ENCODE peak calls at places on chromosomes 7 and 10, in six cellular contexts. V is K562, B is GM12878, T is H1, J is GM12891, N is HepG2. C is an unnamed sample.

GRCh38 chr7:29588900-29589696 is 25.5 kb downstream of the PRR15 start:
- DNase-seq in V (peak; percentile 72), B (peak; percentile 4), T (peak; percentile 71), J (peak; percentile 30), N (peak; percentile 43), C (no peak)

GRCh38 chr10:131651674-131652093 is 249.1 kb upstream of the PPP2R2D start:
- DNase-seq in V (no peak), B (no peak), T (peak; percentile 73), J (no peak), N (no peak), C (no peak)

GRCh38 chr10:62459072-62459471 is 84.9 kb downstream of the ZNF365 start:
- DNase-seq in V (no peak), B (no peak), T (no peak), J (no peak), N (no peak), C (no peak)

GRCh38 chr7:79610905-79611304 is 157.4 kb upstream of the MAGI2 start:
- DNase-seq in V (no peak), B (no peak), T (no peak), J (no peak), N (no peak), C (no peak)

GRCh38 chr7:142459557-142459963 is 201.7 kb upstream of the PRSS58 start:
- DNase-seq in V (peak; percentile 51), B (no peak), T (peak; percentile 53), J (no peak), N (peak; percentile 25), C (no peak)

GRCh38 chr7:7175075-7175695 is 7.2 kb upstream of the C1GALT1 start:
- DNase-seq in V (no peak), B (no peak), T (no peak), J (no peak), N (no peak), C (no peak)

GRCh38 chr7:122602800-122603199 is 96.1 kb downstream of the RNF133 start:
- DNase-seq in V (no peak), B (no peak), T (no peak), J (no peak), N (no peak), C (no peak)

GRCh38 chr7:129041142-129041928 is 13.6 kb downstream of the TNPO3 start:
- DNase-seq in V (no peak), B (no peak), T (no peak), J (no peak), N (no peak), C (no peak)

GRCh38 chr10:104311184-104311720 is 27.0 kb downstream of the ITPRIP start:
- DNase-seq in V (no peak), B (no peak), T (no peak), J (no peak), N (no peak), C (no peak)

GRCh38 chr10:93873427-93874115 is 20.2 kb upstream of the SLC35G1 start:
- DNase-seq in V (no peak), B (no peak), T (no peak), J (no peak), N (no peak), C (no peak)

GRCh38 chr10:3766046-3766761 is 18.8 kb downstream of the KLF6 start:
- DNase-seq in V (no peak), B (no peak), T (no peak), J (no peak), N (peak; percentile 71), C (no peak)

GRCh38 chr10:101096378-101096777 is 34.6 kb downstream of the KAZALD1 start:
- DNase-seq in V (no peak), B (no peak), T (no peak), J (no peak), N (no peak), C (no peak)

GRCh38 chr7:149753370-149754233 is 19.8 kb downstream of the ZNF467 start:
- DNase-seq in V (peak; percentile 70), B (no peak), T (peak; percentile 83), J (no peak), N (peak; percentile 35), C (no peak)

GRCh38 chr10:109940553-109940952 is 17.2 kb upstream of the XPNPEP1 start:
- DNase-seq in V (no peak), B (no peak), T (no peak), J (no peak), N (no peak), C (no peak)

GRCh38 chr10:19803676-19804075 is 12.6 kb upstream of the PLXDC2 start:
- DNase-seq in V (no peak), B (no peak), T (no peak), J (no peak), N (no peak), C (no peak)

GRCh38 chr7:55183897-55184296 is 165.1 kb downstream of the EGFR start:
- DNase-seq in V (no peak), B (no peak), T (no peak), J (no peak), N (no peak), C (no peak)

GRCh38 chr7:137818036-137818435 is 28.7 kb downstream of the DGKI start:
- DNase-seq in V (no peak), B (no peak), T (no peak), J (no peak), N (no peak), C (no peak)

GRCh38 chr7:2451171-2452073 is 24.8 kb downstream of the GRIFIN start:
- DNase-seq in V (peak; percentile 82), B (no peak), T (peak; percentile 96), J (peak; percentile 94), N (peak; percentile 70), C (peak; percentile 95)

GRCh38 chr10:6536102-6536501 is 44.0 kb downstream of the PRKCQ start:
- DNase-seq in V (no peak), B (no peak), T (no peak), J (no peak), N (no peak), C (no peak)

GRCh38 chr10:5046410-5046809 is 42.8 kb upstream of the AKR1C2 start:
- DNase-seq in V (no peak), B (no peak), T (no peak), J (no peak), N (no peak), C (no peak)
- TF ChIP-seq POLR2AphosphoS5 in V (no peak), B (no peak), T (no peak), J (no peak), N (no peak), C (no peak)

GRCh38 chr10:72814134-72814790 is 79.3 kb upstream of the OIT3 start:
- DNase-seq in V (no peak), B (no peak), T (no peak), J (no peak), N (no peak), C (no peak)
- TF ChIP-seq TAF1 in V (no peak), B (no peak), T (no peak), J (no peak), N (no peak), C (no peak)

GRCh38 chr7:127651556-127652332 is at the start of gene SND1:
- DNase-seq in V (peak; percentile 100), B (peak; percentile 96), T (peak; percentile 96), J (peak; percentile 92), N (peak; percentile 99), C (peak; percentile 89)
- TF ChIP-seq POLR2A in V (peak; percentile 98), B (peak; percentile 99), T (peak; percentile 92), J (peak; percentile 89), N (peak; percentile 93), C (peak; percentile 94)

DNA sequence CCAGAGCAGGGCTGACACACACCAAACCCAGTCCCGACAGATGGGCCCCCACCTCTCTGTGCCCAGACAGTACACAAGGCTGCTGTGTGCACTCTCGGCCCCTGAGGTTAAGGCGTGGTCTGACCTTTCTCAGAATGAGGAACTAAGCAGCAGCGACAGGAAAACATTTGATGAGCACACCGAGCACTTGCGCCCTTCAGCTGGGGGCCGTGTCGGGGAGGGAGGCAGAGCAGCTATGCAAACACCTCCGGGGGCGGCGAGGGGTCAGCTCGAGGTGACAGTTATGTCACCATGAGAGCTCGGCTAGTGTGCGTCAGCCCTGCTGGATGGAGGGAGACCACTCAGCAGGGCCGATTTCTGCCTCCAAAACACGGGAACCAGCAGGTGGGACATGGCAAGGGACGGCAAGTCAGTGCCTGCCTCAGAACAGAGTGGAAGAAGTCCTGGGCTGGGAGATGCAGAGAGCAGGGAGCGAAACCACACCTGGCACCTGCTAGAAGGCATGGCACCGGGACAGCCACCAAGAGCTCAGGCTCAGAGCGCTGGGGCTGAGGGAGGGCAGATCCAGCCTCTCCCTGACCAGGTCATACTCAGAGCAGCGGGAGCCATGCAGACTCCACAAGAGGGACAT is 57.4 kb downstream of the CHST15 start:
- DNase-seq in V (peak; percentile 42), B (peak; percentile 82), T (no peak), J (peak; percentile 89), N (peak; percentile 96), C (peak; percentile 80)
- TF ChIP-seq POLR2AphosphoS5 in V (no peak), B (no peak), T (no peak), J (no peak), N (no peak), C (no peak)

DNA sequence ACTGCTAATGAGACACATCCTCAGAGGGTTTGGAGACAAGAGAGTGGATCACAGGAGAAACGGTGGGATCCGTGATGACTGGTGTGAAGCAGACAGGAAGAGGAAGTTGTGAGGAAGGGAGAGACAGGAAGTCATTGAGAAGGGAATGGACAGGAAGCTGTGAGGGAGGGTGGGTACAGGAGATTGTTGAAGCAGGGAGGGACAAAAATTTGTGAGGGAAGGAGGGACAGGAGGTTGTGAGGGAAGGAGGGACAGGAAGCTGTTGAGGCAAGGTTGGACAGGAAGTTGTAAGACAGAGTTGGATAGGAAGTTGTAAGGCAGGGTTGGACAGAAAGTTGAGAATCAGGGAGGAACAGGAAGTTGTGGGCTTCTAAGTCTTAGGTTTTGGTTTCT is 115.6 kb downstream of the WDFY4 start:
- DNase-seq in V (peak; percentile 20), B (peak; percentile 34), T (no peak), J (peak; percentile 31), N (no peak), C (no peak)
- TF ChIP-seq TAF1 in V (no peak), B (no peak), T (no peak), J (no peak), N (no peak), C (no peak)

GRCh38 chr10:97539523-97540200 is 32.9 kb upstream of the ANKRD2 start:
- DNase-seq in V (no peak), B (no peak), T (peak; percentile 62), J (no peak), N (no peak), C (no peak)

GRCh38 chr10:97540669-97541500 is 31.7 kb upstream of the ANKRD2 start:
- DNase-seq in V (no peak), B (no peak), T (no peak), J (no peak), N (no peak), C (no peak)

GRCh38 chr10:97542169-97543024 is 30.2 kb upstream of the ANKRD2 start:
- DNase-seq in V (peak; percentile 24), B (no peak), T (no peak), J (no peak), N (peak; percentile 28), C (no peak)

GRCh38 chr10:97546441-97547340 is 25.9 kb upstream of the ANKRD2 start:
- DNase-seq in V (no peak), B (no peak), T (no peak), J (no peak), N (no peak), C (no peak)

DNA sequence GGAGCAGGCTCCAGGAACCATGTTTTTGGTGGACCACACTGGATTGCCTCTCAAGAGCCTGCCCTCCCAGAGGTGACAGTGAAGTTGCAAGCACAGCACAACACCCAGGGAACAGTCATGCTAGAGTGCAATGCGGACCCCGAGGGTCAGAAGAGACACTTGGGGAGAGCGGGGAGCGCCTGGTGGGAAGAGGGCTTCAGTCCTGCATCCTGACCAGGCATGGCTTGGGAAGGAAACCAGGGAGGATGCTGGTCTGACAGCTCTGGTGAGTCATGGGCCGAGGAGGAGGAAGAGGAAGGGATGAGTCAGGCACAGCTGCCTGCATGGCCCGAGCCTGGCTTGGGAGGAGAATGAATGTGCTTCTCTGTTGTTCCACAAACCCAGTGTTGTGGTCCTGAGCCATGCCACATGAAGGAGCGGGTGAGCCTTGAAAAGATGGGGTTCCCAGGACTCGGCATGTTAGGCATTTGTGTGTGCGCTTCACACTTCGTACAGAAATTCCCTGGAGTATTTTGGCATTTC is 29.5 kb upstream of the ANKRD2 start:
- DNase-seq in V (peak; percentile 59), B (no peak), T (no peak), J (no peak), N (peak; percentile 50), C (no peak)
- TF ChIP-seq POLR2A in V (no peak), B (no peak), T (no peak), J (no peak), N (no peak), C (no peak)

C was measured in GM12892.